ENCODE peak calls at places on chromosomes 12 and 14, in five cellular contexts. E is nephron progenitor cell, Y is EL, P is WTC11, G is AML-193. N is an unnamed sample.
A peak's percentile ranks its signal among the peaks of the same experiment; 100 is the strongest.

GRCh38 chr14:105531088-105531957 is 4.9 kb downstream of the TMEM121 start:
- DNase-seq in E (no peak), Y (no peak), P (no peak), G (no peak), N (no peak)

GRCh38 chr12:56087220-56087619 is 7.3 kb downstream of the ERBB3 start:
- DNase-seq in E (no peak), Y (no peak), P (peak; percentile 19), G (no peak), N (peak; percentile 17)

GRCh38 chr12:130831876-130832405 is 7.1 kb downstream of the STX2 start:
- DNase-seq in E (no peak), Y (no peak), P (no peak), G (no peak), N (no peak)

GRCh38 chr14:72054929-72055328 is 122.7 kb downstream of the RGS6 start:
- DNase-seq in E (no peak), Y (no peak), P (no peak), G (no peak), N (no peak)

GRCh38 chr12:131104464-131105350 is 151.0 kb downstream of the ADGRD1 start:
- DNase-seq in E (peak; percentile 97), Y (peak; percentile 48), P (peak; percentile 94), G (peak; percentile 29), N (peak; percentile 79)

GRCh38 chr12:22477166-22477893 is 67.0 kb downstream of the C2CD5 start:
- DNase-seq in E (no peak), Y (peak; percentile 89), P (no peak), G (no peak), N (peak; percentile 93)

GRCh38 chr12:101782544-101782855 is 43.2 kb upstream of the SYCP3 start:
- DNase-seq in E (no peak), Y (peak; percentile 24), P (no peak), G (no peak), N (no peak)

GRCh38 chr12:49059385-49060232 is 985 bp downstream of the KMT2D start:
- DNase-seq in E (peak; percentile 73), Y (peak; percentile 18), P (peak; percentile 54), G (no peak), N (peak; percentile 67)

GRCh38 chr12:122086088-122086487 is 7.5 kb downstream of the MLXIP start:
- DNase-seq in E (no peak), Y (no peak), P (no peak), G (no peak), N (no peak)

GRCh38 chr14:38290601-38291190 is 34.8 kb upstream of the CLEC14A start:
- DNase-seq in E (no peak), Y (peak; percentile 94), P (no peak), G (no peak), N (no peak)

GRCh38 chr14:89146291-89146690 is 270.7 kb downstream of the FOXN3 start:
- DNase-seq in E (no peak), Y (no peak), P (no peak), G (no peak), N (no peak)

GRCh38 chr14:54138354-54139038 is 181.9 kb upstream of the BMP4 start:
- DNase-seq in E (no peak), Y (peak; percentile 35), P (no peak), G (no peak), N (no peak)

GRCh38 chr14:55126932-55127490 is 2.0 kb upstream of the LGALS3 start:
- DNase-seq in E (no peak), Y (no peak), P (no peak), G (no peak), N (no peak)

GRCh38 chr14:99360774-99361595 is 89.0 kb upstream of the BCL11B start:
- DNase-seq in E (no peak), Y (no peak), P (no peak), G (no peak), N (no peak)

GRCh38 chr12:16531623-16532022 is 74.3 kb downstream of the LMO3 start:
- DNase-seq in E (no peak), Y (no peak), P (no peak), G (no peak), N (no peak)

N was measured in cardiac muscle cell.